ENCODE peak calls at places on chromosomes 11 and 22, in seven cellular contexts. V is amniotic stem cell, F is C1 segment of cervical spinal cord, T is NCI-H1105 treated with DMSO at 0.1 percent for 48 hours, O is amygdala, Z is T-helper 17 cell, W is right lobe of liver. U is an unnamed sample.
A peak's percentile ranks its signal among the peaks of the same experiment; 100 is the strongest.

GRCh38 chr11:72712876-72713275 is 38.7 kb upstream of the PDE2A start:
- DNase-seq in V (no peak), F (no peak), T (no peak), O (no peak), Z (no peak), W (no peak), U (peak; percentile 55)

GRCh38 chr11:29435421-29435820 is 581.4 kb downstream of the KCNA4 start:
- DNase-seq in V (no peak), F (no peak), T (no peak), O (no peak), Z (no peak), W (no peak), U (no peak)

GRCh38 chr11:59962103-59962474 is 1.7 kb upstream of the OOSP4A start:
- DNase-seq in V (no peak), F (no peak), T (no peak), O (no peak), Z (no peak), W (no peak), U (no peak)

GRCh38 chr22:40001800-40002577 is 7.2 kb downstream of the FAM83F start:
- DNase-seq in V (no peak), F (no peak), T (no peak), O (no peak), Z (no peak), W (no peak), U (no peak)

GRCh38 chr11:69664103-69664775 is 10.9 kb downstream of the LTO1 start:
- DNase-seq in V (no peak), F (no peak), T (no peak), O (no peak), Z (no peak), W (no peak), U (peak; percentile 29)

GRCh38 chr11:4154503-4154902 is 59.9 kb downstream of the RRM1 start:
- DNase-seq in V (no peak), F (no peak), T (no peak), O (no peak), Z (no peak), W (no peak), U (no peak)

GRCh38 chr11:44611687-44612437 is 46.4 kb downstream of the CD82 start:
- DNase-seq in V (no peak), F (no peak), T (no peak), O (no peak), Z (peak; percentile 42), W (no peak), U (peak; percentile 45)

GRCh38 chr11:101436511-101437142 is 147.2 kb downstream of the TRPC6 start:
- DNase-seq in V (no peak), F (no peak), T (peak; percentile 39), O (no peak), Z (no peak), W (no peak), U (no peak)

GRCh38 chr22:35413624-35414023 is 13.7 kb downstream of the MCM5 start:
- DNase-seq in V (no peak), F (no peak), T (no peak), O (no peak), Z (no peak), W (no peak), U (no peak)

U was measured in upper lobe of left lung.